ENCODE peak calls at places on chromosome 10, in seven cellular contexts. One of them, this sample, is unnamed.

GRCh38 chr10:44355630-44356029 is 29.3 kb downstream of the CXCL12 start:
- DNase-seq in cardiac fibroblast: no peak
- DNase-seq in effector memory CD8-positive, alpha-beta T cell: no peak
- DNase-seq in HT1080: no peak
- DNase-seq in upper lobe of right lung: no peak
- DNase-seq in T-helper 2 cell: no peak
- DNase-seq in amniotic stem cell: no peak
- DNase-seq in this sample: peak

GRCh38 chr10:50373821-50374501 is 122.6 kb upstream of the ASAH2 start:
- DNase-seq in cardiac fibroblast: peak
- DNase-seq in amniotic stem cell: no peak
- DNase-seq in HT1080: no peak
- DNase-seq in T-helper 2 cell: no peak
- DNase-seq in effector memory CD8-positive, alpha-beta T cell: no peak
- DNase-seq in upper lobe of right lung: no peak
- DNase-seq in this sample: no peak

GRCh38 chr10:28811639-28812349 is 134.5 kb downstream of the BAMBI start:
- DNase-seq in effector memory CD8-positive, alpha-beta T cell: no peak
- DNase-seq in amniotic stem cell: no peak
- DNase-seq in cardiac fibroblast: no peak
- DNase-seq in HT1080: no peak
- DNase-seq in upper lobe of right lung: no peak
- DNase-seq in T-helper 2 cell: no peak
- DNase-seq in this sample: no peak

GRCh38 chr10:31978158-31978483 is 49.5 kb upstream of the ARHGAP12 start:
- DNase-seq in T-helper 2 cell: no peak
- DNase-seq in amniotic stem cell: no peak
- DNase-seq in effector memory CD8-positive, alpha-beta T cell: no peak
- DNase-seq in HT1080: no peak
- DNase-seq in upper lobe of right lung: no peak
- DNase-seq in cardiac fibroblast: no peak
- DNase-seq in this sample: no peak

GRCh38 chr10:86288695-86289576 is 77.7 kb downstream of the GRID1 start:
- DNase-seq in amniotic stem cell: no peak
- DNase-seq in upper lobe of right lung: peak
- DNase-seq in T-helper 2 cell: no peak
- DNase-seq in HT1080: no peak
- DNase-seq in effector memory CD8-positive, alpha-beta T cell: no peak
- DNase-seq in cardiac fibroblast: no peak
- DNase-seq in this sample: no peak

GRCh38 chr10:121559321-121559720 is 38.9 kb downstream of the FGFR2 start:
- DNase-seq in HT1080: no peak
- DNase-seq in T-helper 2 cell: no peak
- DNase-seq in amniotic stem cell: no peak
- DNase-seq in upper lobe of right lung: no peak
- DNase-seq in cardiac fibroblast: no peak
- DNase-seq in effector memory CD8-positive, alpha-beta T cell: no peak
- DNase-seq in this sample: no peak

GRCh38 chr10:109773818-109774440 is 149.4 kb downstream of the XPNPEP1 start:
- DNase-seq in upper lobe of right lung: no peak
- DNase-seq in HT1080: peak
- DNase-seq in effector memory CD8-positive, alpha-beta T cell: no peak
- DNase-seq in amniotic stem cell: no peak
- DNase-seq in T-helper 2 cell: no peak
- DNase-seq in cardiac fibroblast: peak
- DNase-seq in this sample: no peak

GRCh38 chr10:42638821-42639270 is 476 bp upstream of the ZNF33B start:
- DNase-seq in T-helper 2 cell: peak
- DNase-seq in cardiac fibroblast: no peak
- DNase-seq in amniotic stem cell: no peak
- DNase-seq in HT1080: no peak
- DNase-seq in effector memory CD8-positive, alpha-beta T cell: no peak
- DNase-seq in upper lobe of right lung: no peak
- DNase-seq in this sample: no peak

GRCh38 chr10:95233377-95234034 is 39.5 kb downstream of the ACSM6 start:
- DNase-seq in cardiac fibroblast: no peak
- DNase-seq in T-helper 2 cell: no peak
- DNase-seq in effector memory CD8-positive, alpha-beta T cell: no peak
- DNase-seq in amniotic stem cell: no peak
- DNase-seq in HT1080: no peak
- DNase-seq in upper lobe of right lung: no peak
- DNase-seq in this sample: no peak

GRCh38 chr10:112374724-112375541 is 1.0 kb downstream of the ACSL5 start:
- DNase-seq in amniotic stem cell: no peak
- DNase-seq in cardiac fibroblast: peak
- DNase-seq in upper lobe of right lung: no peak
- DNase-seq in effector memory CD8-positive, alpha-beta T cell: no peak
- DNase-seq in T-helper 2 cell: no peak
- DNase-seq in HT1080: peak
- DNase-seq in this sample: no peak

GRCh38 chr10:104329754-104330153 is 8.5 kb downstream of the ITPRIP start:
- DNase-seq in amniotic stem cell: peak
- DNase-seq in cardiac fibroblast: peak
- DNase-seq in HT1080: peak
- DNase-seq in upper lobe of right lung: no peak
- DNase-seq in T-helper 2 cell: no peak
- DNase-seq in effector memory CD8-positive, alpha-beta T cell: no peak
- DNase-seq in this sample: no peak

GRCh38 chr10:22874189-22874854 is 53.5 kb upstream of the ARMC3 start:
- DNase-seq in upper lobe of right lung: no peak
- DNase-seq in cardiac fibroblast: no peak
- DNase-seq in T-helper 2 cell: no peak
- DNase-seq in amniotic stem cell: no peak
- DNase-seq in effector memory CD8-positive, alpha-beta T cell: no peak
- DNase-seq in HT1080: no peak
- DNase-seq in this sample: no peak

GRCh38 chr10:61136151-61136550 is 192.2 kb upstream of the RHOBTB1 start:
- DNase-seq in upper lobe of right lung: no peak
- DNase-seq in T-helper 2 cell: no peak
- DNase-seq in amniotic stem cell: no peak
- DNase-seq in cardiac fibroblast: no peak
- DNase-seq in HT1080: peak
- DNase-seq in effector memory CD8-positive, alpha-beta T cell: no peak
- DNase-seq in this sample: no peak

GRCh38 chr10:70722820-70723424 is 50.6 kb downstream of the ADAMTS14 start:
- DNase-seq in HT1080: peak
- DNase-seq in effector memory CD8-positive, alpha-beta T cell: no peak
- DNase-seq in amniotic stem cell: no peak
- DNase-seq in upper lobe of right lung: no peak
- DNase-seq in T-helper 2 cell: no peak
- DNase-seq in cardiac fibroblast: peak
- DNase-seq in this sample: no peak

This sample was measured in cardiac septum.